ENCODE peak calls at places on chromosomes 7 and 10, in five cellular contexts. G, B, E, A and P are unnamed samples.

GRCh38 chr10:128963246-128964099 is 503.6 kb upstream of the MGMT start:
- DNase-seq in A (no peak), E (no peak), G (no peak), B (no peak), P (no peak)

GRCh38 chr10:71052261-71052660 is 160.1 kb upstream of the UNC5B start:
- DNase-seq in B (no peak), E (peak), G (no peak), A (no peak), P (no peak)

GRCh38 chr7:134905375-134905774 is 80.9 kb upstream of the AGBL3 start:
- DNase-seq in B (peak), E (peak), G (peak), A (no peak), P (no peak)

GRCh38 chr7:138303230-138304070 is 156.6 kb upstream of the TRIM24 start:
- DNase-seq in A (no peak), G (no peak), E (no peak), B (no peak), P (no peak)

GRCh38 chr10:1631282-1631681 is 106.0 kb downstream of the ADARB2 start:
- DNase-seq in E (peak), G (no peak), A (no peak), B (no peak), P (peak)

GRCh38 chr10:31322647-31323046 is 3.6 kb downstream of the ZEB1 start:
- DNase-seq in G (peak), A (no peak), B (no peak), E (no peak), P (no peak)

GRCh38 chr10:3780766-3781457 is 4.1 kb downstream of the KLF6 start:
- DNase-seq in A (peak), B (no peak), G (peak), E (no peak), P (no peak)

GRCh38 chr7:131027287-131027773 is 293.3 kb upstream of the KLF14 start:
- DNase-seq in E (no peak), B (no peak), G (peak), A (no peak), P (no peak)

GRCh38 chr10:22433875-22434274 is 88.6 kb downstream of the SPAG6 start:
- DNase-seq in G (peak), E (no peak), B (no peak), A (no peak), P (no peak)

GRCh38 chr7:151674161-151674920 is 154.6 kb upstream of the RHEB start:
- DNase-seq in G (no peak), A (no peak), B (no peak), E (no peak), P (no peak)

GRCh38 chr7:7220821-7221220 is 38.5 kb downstream of the C1GALT1 start:
- DNase-seq in B (no peak), G (no peak), A (no peak), E (no peak), P (no peak)

GRCh38 chr10:105102977-105103376 is 461.9 kb downstream of the SORCS3 start:
- DNase-seq in A (no peak), G (no peak), E (no peak), B (no peak), P (no peak)

GRCh38 chr10:31146496-31147219 is 115.0 kb upstream of the ZNF438 start:
- DNase-seq in E (peak), A (no peak), G (peak), B (peak), P (no peak)

GRCh38 chr7:22849158-22849557 is 26.5 kb upstream of the TOMM7 start:
- DNase-seq in B (no peak), A (no peak), G (peak), E (no peak), P (peak)

GRCh38 chr7:50588937-50589336 is 23.7 kb upstream of the DDC start:
- DNase-seq in A (peak), B (no peak), G (no peak), E (no peak), P (peak)

GRCh38 chr10:117334921-117335320 is 40.3 kb downstream of the PDZD8 start:
- DNase-seq in G (no peak), E (no peak), B (no peak), A (no peak), P (no peak)

GRCh38 chr7:117975436-117975835 is 102.2 kb upstream of the CTTNBP2 start:
- DNase-seq in G (no peak), E (no peak), B (no peak), A (no peak), P (no peak)

GRCh38 chr10:77943086-77943901 is 16.7 kb upstream of the DLG5 start:
- DNase-seq in G (peak), E (peak), A (peak), B (no peak), P (no peak)

GRCh38 chr7:98834949-98835348 is 34.9 kb downstream of the TMEM130 start:
- DNase-seq in A (no peak), G (no peak), B (no peak), E (no peak), P (no peak)

GRCh38 chr7:27148776-27149641 is 1.4 kb upstream of the HOXA6 start:
- DNase-seq in A (no peak), E (peak), B (no peak), G (peak), P (no peak)

GRCh38 chr7:5557920-5558401 is 134.3 kb upstream of the TNRC18 start:
- DNase-seq in B (peak), G (peak), E (peak), A (no peak), P (no peak)

GRCh38 chr10:69312537-69312936 is 34.2 kb downstream of the HK1 start:
- DNase-seq in A (no peak), G (no peak), E (no peak), B (no peak), P (no peak)

GRCh38 chr7:84582747-84583146 is 388.2 kb upstream of the SEMA3A start:
- DNase-seq in E (no peak), G (no peak), A (no peak), B (no peak), P (no peak)

GRCh38 chr7:69438584-69438983 is 159.7 kb upstream of the AUTS2 start:
- DNase-seq in A (no peak), B (no peak), E (no peak), G (peak), P (no peak)

GRCh38 chr10:107687702-107688101 is 523.2 kb upstream of the SORCS1 start:
- DNase-seq in G (no peak), B (no peak), A (no peak), E (no peak), P (no peak)

GRCh38 chr7:100486111-100486636 is 2.4 kb downstream of the NYAP1 start:
- DNase-seq in B (no peak), E (no peak), G (no peak), A (no peak), P (no peak)

GRCh38 chr7:100485514-100485913 is 1.8 kb downstream of the NYAP1 start:
- DNase-seq in B (no peak), E (no peak), G (no peak), A (no peak), P (no peak)

GRCh38 chr7:100488333-100489095 is 4.8 kb downstream of the NYAP1 start:
- DNase-seq in B (no peak), A (no peak), G (no peak), E (no peak), P (no peak)

GRCh38 chr7:100489121-100489520 is 5.4 kb downstream of the NYAP1 start:
- DNase-seq in G (no peak), B (no peak), E (no peak), A (no peak), P (no peak)

DNA sequence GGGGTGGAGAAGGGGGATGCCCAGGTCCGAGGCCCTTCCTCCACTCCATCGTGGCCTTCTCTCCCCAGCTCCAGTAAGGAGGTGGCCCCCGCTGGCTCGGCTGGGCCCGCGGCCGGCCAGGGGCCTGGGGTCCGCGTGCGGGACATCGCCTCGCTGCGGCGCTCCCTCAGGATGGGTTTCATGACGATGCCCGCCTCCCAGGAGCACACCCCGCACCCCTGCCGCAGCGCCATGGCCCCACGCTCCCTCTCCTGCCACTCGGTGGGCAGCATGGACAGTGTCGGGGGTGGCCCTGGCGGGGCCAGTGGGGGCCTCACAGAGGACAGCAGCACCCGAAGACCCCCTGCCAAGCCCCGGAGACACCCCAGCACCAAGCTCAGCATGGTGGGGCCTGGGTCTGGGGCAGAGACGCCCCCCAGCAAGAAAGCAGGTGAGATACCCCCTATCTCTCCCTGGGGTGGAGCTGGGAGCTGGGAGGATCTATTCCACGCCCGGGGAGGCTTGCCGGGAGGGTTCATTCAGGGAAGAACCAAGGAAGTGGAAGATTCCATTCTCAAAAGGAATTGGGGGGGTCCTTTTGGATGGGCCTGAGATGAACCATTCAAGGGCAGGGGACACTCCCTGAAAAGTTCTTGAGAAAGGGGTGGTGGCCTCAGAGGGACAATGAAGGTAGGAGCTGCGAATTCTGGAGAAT is 3.2 kb downstream of the NYAP1 start:
- DNase-seq in B (no peak), E (peak), A (peak), G (peak), P (peak)
- TF ChIP-seq CTCF in B (no peak), E (no peak), A (no peak), G (no peak), P (no peak)

DNA sequence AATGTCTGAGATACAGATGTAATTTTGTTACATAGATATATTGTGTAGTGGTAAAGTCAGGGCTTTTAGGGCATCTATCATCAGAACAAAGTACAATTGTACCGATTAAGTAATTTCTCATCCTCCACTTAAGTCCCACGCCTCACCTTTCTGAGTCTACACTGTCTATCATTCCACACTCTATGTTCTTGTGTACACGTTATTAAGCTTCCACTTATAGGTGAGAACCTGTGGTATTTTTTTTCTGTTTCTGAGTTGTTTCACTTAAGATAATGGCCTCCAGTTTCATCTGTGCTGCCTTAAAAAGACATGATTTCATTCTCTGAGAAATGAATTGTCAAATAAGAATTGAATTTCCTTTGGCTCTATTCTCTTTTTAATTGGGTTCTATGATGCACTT is 15.5 kb upstream of the OSBPL3 start:
- DNase-seq in B (no peak), A (no peak), G (no peak), E (no peak), P (no peak)
- TF ChIP-seq CTCF in B (no peak), A (no peak), G (no peak), E (no peak), P (no peak)

GRCh38 chr10:52875341-52875740 is 102.8 kb upstream of the MBL2 start:
- DNase-seq in A (no peak), G (no peak), E (no peak), B (no peak), P (no peak)

GRCh38 chr10:52870562-52870961 is 98.0 kb upstream of the MBL2 start:
- DNase-seq in B (no peak), G (no peak), E (no peak), A (no peak), P (no peak)

GRCh38 chr10:52874541-52874940 is 102.0 kb upstream of the MBL2 start:
- DNase-seq in E (no peak), G (no peak), B (no peak), A (no peak), P (no peak)

GRCh38 chr10:52871191-52871843 is 98.7 kb upstream of the MBL2 start:
- DNase-seq in E (no peak), B (no peak), A (peak), G (no peak), P (no peak)
- TF ChIP-seq CTCF in E (no peak), B (no peak), A (peak), G (no peak), P (no peak)

GRCh38 chr10:63886281-63887025 is 365.3 kb downstream of the REEP3 start:
- DNase-seq in E (no peak), A (no peak), B (no peak), G (peak), P (no peak)

GRCh38 chr10:63887600-63888396 is 366.6 kb downstream of the REEP3 start:
- DNase-seq in A (no peak), G (no peak), B (no peak), E (no peak), P (no peak)

GRCh38 chr10:63889756-63890155 is 368.6 kb downstream of the REEP3 start:
- DNase-seq in E (no peak), G (peak), B (no peak), A (no peak), P (no peak)

GRCh38 chr10:63885159-63885558 is 364.0 kb downstream of the REEP3 start:
- DNase-seq in B (no peak), E (no peak), G (no peak), A (no peak), P (no peak)

DNA sequence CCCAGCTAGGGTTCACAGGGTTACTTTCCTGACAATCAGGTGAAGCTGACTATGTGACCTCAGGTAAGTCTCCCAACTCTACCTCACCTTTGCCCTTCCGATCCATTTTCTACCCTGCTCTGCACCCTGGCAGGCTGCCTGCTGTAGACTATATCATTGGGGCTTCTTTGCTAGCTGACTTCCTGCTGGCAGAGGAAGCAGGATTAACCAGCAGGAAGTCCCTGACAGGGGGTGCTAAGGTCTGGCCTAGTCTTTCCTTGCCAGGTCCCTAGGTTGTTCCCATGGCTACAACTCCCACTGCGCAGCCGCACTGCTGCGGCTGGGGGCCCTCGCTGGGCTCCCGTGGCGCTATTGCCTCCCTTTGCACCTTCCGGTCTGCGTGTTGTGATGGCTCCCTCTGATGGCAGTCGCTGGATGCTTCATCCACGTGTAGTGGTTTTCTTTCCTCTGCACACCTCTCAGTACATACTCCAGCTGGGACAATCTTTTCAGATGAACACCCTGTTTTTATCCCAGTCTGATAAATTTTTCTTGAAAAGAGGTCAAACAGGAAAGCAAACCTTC is 365.9 kb downstream of the REEP3 start:
- DNase-seq in G (no peak), B (no peak), E (no peak), A (peak), P (no peak)
- TF ChIP-seq CTCF in G (no peak), B (no peak), E (no peak), A (peak), P (no peak)

DNA sequence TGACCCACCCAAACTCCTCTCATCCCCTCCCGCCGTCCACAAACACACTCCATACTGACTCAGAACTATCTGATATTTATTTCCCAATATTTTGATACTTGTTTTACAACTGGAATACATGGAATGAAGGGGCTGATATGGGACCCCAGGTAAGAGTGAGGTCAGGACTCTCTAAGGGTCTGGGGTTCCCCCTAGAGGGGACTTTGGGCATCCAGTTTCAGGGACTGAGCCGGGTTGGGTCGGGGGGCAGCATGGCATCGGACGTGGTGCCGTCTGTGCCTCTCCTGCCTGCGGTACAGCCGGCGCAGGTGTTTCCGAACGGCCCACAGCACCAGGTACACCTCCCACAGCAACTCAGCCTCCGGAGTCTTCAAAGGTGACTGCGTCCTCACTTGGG is 7.5 kb downstream of the SPACDR start:
- DNase-seq in E (no peak), B (no peak), G (no peak), A (peak), P (no peak)
- TF ChIP-seq CTCF in E (no peak), B (no peak), G (no peak), A (peak), P (no peak)

GRCh38 chr10:113519616-113520015 is 33.2 kb upstream of the HABP2 start:
- DNase-seq in G (no peak), B (no peak), E (no peak), A (no peak), P (no peak)
- TF ChIP-seq CTCF in G (no peak), B (no peak), E (no peak), A (no peak), P (no peak)

DNA sequence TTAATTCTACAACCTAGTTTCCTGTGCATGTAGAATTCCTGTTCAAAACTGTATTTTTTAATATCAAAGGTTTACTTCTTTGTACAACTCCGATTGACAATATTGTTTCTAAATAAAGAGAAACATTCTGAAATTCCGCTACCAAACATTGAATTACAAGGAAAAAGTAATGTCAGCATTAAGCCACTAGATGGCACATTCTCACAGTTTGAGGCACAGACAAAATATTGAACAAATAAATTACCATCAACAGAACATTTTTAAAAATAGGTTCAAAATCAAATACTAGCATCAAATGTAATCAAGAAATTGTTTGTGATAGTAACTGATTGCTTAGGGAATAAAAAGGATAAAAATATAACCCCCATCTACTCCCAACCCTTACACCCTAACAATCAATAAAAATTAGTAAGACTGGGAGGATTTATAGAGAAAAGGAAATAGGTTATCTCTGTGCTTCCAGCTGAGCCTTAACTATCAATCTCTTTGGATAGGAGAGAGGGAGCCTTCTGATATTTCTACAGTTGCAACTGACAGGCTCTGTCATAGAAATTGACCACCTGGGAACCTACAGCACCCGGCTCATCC is 86.6 kb upstream of the C7orf33 start:
- DNase-seq in E (no peak), A (no peak), B (no peak), G (peak), P (no peak)
- TF ChIP-seq CTCF in E (peak), A (peak), B (peak), G (peak), P (peak)

DNA sequence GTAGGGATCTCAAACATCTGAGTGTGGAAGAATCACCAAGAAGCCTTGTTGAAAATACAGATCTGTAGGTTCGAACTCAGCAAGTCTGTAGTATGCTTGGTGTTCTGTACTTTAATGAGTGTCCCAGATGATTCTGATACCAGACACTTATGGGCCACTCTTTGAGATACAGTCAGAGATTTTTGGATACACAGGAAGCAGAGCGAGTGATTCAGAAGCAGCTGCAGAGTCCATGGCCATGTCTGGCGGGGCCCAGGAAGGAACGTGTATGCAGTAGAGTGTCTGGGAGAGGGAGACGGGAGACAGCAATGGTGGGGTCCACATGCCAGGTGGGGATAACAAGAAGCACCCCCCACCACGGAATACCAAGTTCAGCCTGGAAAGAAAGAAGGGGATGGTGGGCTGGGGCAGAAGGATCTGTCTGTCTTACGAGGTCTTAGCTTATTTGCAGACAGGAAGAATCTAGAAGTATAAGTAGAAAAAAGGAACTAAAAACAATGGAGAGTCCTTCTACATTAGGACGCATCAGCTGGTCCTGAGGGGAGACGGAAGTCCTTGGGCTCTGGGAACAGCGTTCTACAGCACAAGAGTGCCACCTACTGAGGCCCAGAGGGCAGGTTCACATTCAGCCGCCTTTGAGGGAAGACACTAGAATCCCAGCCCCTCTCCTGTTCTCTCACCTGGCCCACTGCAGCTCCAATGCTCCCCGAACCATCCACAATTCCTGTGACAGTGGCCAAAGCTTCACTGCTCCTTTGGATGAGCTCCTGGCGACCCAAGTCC is 55.4 kb downstream of the SLC37A3 start:
- DNase-seq in E (no peak), G (peak), A (peak), B (peak), P (no peak)
- TF ChIP-seq CTCF in E (peak), G (peak), A (peak), B (peak), P (peak)

GRCh38 chr10:116274141-116274861 is 1.3 kb upstream of the GFRA1 start:
- DNase-seq in B (no peak), E (peak), A (peak), G (peak), P (no peak)
- TF ChIP-seq CTCF in B (no peak), E (no peak), A (no peak), G (no peak), P (no peak)